ENCODE peak calls at places on chromosomes 4 and X, in nine cellular contexts. E is anterior cingulate cortex; F is T-helper 1 cell; R is RPMI8226; V is dermis blood vessel endothelial cell; K is CD8-positive, alpha-beta memory T cell; T is uterus; W is activated CD4-positive, alpha-beta T cell treated with anti-CD3 and anti-CD28 coated beads, Interleukin-2, amount 10 ng/mL, durations not matched to agents 7 days and 5 days; Q is AG09319. U is an unnamed sample.

GRCh38 chrX:123960956-123961267 is 594 bp upstream of the STAG2 start:
- DNase-seq in W (no peak), V (no peak), Q (no peak), T (peak; percentile 16), K (no peak), F (no peak), E (no peak), R (no peak), U (no peak)

GRCh38 chrX:40102393-40103381 is 4.9 kb upstream of the BCOR start:
- DNase-seq in E (no peak), W (no peak), V (no peak), R (no peak), Q (no peak), K (no peak), F (no peak), T (no peak), U (no peak)

GRCh38 chrX:133542476-133542875 is 127.2 kb upstream of the GPC4 start:
- DNase-seq in E (no peak), W (no peak), K (no peak), T (no peak), V (no peak), Q (peak; percentile 0), R (no peak), F (no peak), U (peak; percentile 96)

GRCh38 chrX:73922856-73923429 is 359.9 kb downstream of the CHIC1 start:
- DNase-seq in K (no peak), R (no peak), Q (no peak), F (no peak), E (no peak), W (no peak), T (no peak), V (peak; percentile 16), U (no peak)

GRCh38 chr4:150679018-150679766 is 97.2 kb downstream of the MAB21L2 start:
- DNase-seq in T (no peak), W (no peak), E (no peak), K (no peak), R (no peak), V (no peak), Q (no peak), F (no peak), U (no peak)

GRCh38 chr4:985123-985830 is 1.6 kb upstream of the IDUA start:
- DNase-seq in V (no peak), T (no peak), R (peak; percentile 54), K (peak; percentile 78), W (peak; percentile 67), Q (no peak), F (peak; percentile 62), E (no peak), U (no peak)

GRCh38 chr4:187396106-187396505 is 599.5 kb upstream of the ZFP42 start:
- DNase-seq in F (no peak), V (no peak), T (no peak), R (no peak), W (no peak), Q (no peak), K (no peak), E (no peak), U (no peak)

GRCh38 chrX:118756111-118756510 is 28.7 kb downstream of the IL13RA1 start:
- DNase-seq in E (no peak), T (no peak), W (no peak), V (no peak), R (no peak), K (no peak), Q (no peak), F (no peak), U (no peak)

GRCh38 chr4:150952167-150952845 is 62.8 kb downstream of the LRBA start:
- DNase-seq in Q (no peak), V (no peak), W (no peak), K (no peak), R (no peak), F (no peak), E (no peak), T (no peak), U (no peak)

GRCh38 chr4:13977755-13978154 is 350.2 kb upstream of the BOD1L1 start:
- DNase-seq in T (no peak), V (no peak), E (no peak), F (no peak), Q (no peak), W (no peak), R (no peak), K (no peak), U (no peak)

GRCh38 chrX:26597981-26598380 is 382.0 kb downstream of the MAGEB5 start:
- DNase-seq in E (no peak), T (no peak), W (no peak), V (no peak), K (no peak), R (no peak), Q (no peak), F (no peak), U (no peak)

GRCh38 chr4:138919094-138919936 is 96.3 kb upstream of the NOCT start:
- DNase-seq in W (peak; percentile 46), E (peak; percentile 75), K (no peak), V (peak; percentile 87), F (no peak), T (peak; percentile 86), R (peak; percentile 61), Q (peak; percentile 23), U (peak; percentile 46)

GRCh38 chr4:119300072-119300387 is 21.9 kb downstream of the FABP2 start:
- DNase-seq in Q (no peak), T (peak; percentile 37), F (peak; percentile 17), W (peak; percentile 42), E (no peak), R (no peak), V (peak; percentile 61), K (no peak), U (no peak)

GRCh38 chr4:108933046-108933445 is 170.2 kb upstream of the ETNPPL start:
- DNase-seq in R (no peak), V (no peak), K (no peak), F (no peak), E (no peak), W (no peak), Q (no peak), T (no peak), U (no peak)

GRCh38 chrX:132119821-132120220 is 8.0 kb downstream of the FRMD7 start:
- DNase-seq in T (peak; percentile 25), E (no peak), R (no peak), K (no peak), F (no peak), V (no peak), W (no peak), Q (no peak), U (no peak)

GRCh38 chr4:17059192-17059634 is 160.8 kb upstream of the LDB2 start:
- DNase-seq in F (no peak), R (no peak), T (peak; percentile 63), W (no peak), V (no peak), E (no peak), K (no peak), Q (peak; percentile 86), U (no peak)

GRCh38 chr4:98568896-98569663 is 89.3 kb downstream of the TSPAN5 start:
- DNase-seq in T (no peak), F (no peak), Q (peak; percentile 43), E (no peak), R (no peak), K (no peak), V (peak; percentile 42), W (no peak), U (no peak)

GRCh38 chr4:139719381-139720101 is 53.9 kb downstream of the MGST2 start:
- DNase-seq in K (no peak), E (no peak), F (no peak), V (no peak), Q (no peak), T (no peak), W (no peak), R (no peak), U (no peak)

GRCh38 chr4:168560184-168560834 is 63.5 kb downstream of the PALLD start:
- DNase-seq in W (no peak), R (no peak), E (no peak), Q (peak; percentile 49), K (no peak), V (no peak), T (no peak), F (no peak), U (peak; percentile 37)

GRCh38 chrX:154004315-154004714 is 15.4 kb downstream of the IRAK1 start:
- DNase-seq in V (no peak), F (no peak), E (no peak), R (no peak), Q (no peak), W (no peak), T (no peak), K (no peak), U (no peak)

GRCh38 chr4:151296227-151296626 is 19.3 kb downstream of the PRSS48 start:
- DNase-seq in V (no peak), F (no peak), K (no peak), Q (no peak), E (no peak), R (no peak), T (no peak), W (no peak), U (no peak)

GRCh38 chr4:57154926-57155325 is 44.7 kb upstream of the IGFBP7 start:
- DNase-seq in F (no peak), T (no peak), K (no peak), R (no peak), Q (no peak), W (no peak), V (no peak), E (no peak), U (no peak)

GRCh38 chrX:123336666-123337065 is 152.6 kb downstream of the GRIA3 start:
- DNase-seq in W (no peak), R (no peak), T (no peak), V (no peak), E (no peak), Q (no peak), K (no peak), F (no peak), U (no peak)

GRCh38 chr4:74934016-74934821 is 1.3 kb downstream of the PARM1 start:
- DNase-seq in W (no peak), T (peak; percentile 22), V (peak; percentile 45), K (no peak), Q (no peak), F (no peak), R (peak; percentile 4), E (peak; percentile 14), U (peak; percentile 53)

GRCh38 chr4:1337376-1337831 is 9.6 kb upstream of the UVSSA start:
- DNase-seq in F (no peak), Q (no peak), T (no peak), W (peak; percentile 30), K (peak; percentile 39), V (peak; percentile 17), E (no peak), R (no peak), U (no peak)

GRCh38 chr4:2817701-2818350 is 24.9 kb downstream of the SH3BP2 start:
- DNase-seq in F (peak; percentile 34), R (peak; percentile 31), W (no peak), E (no peak), V (peak; percentile 36), Q (no peak), T (no peak), K (no peak), U (peak; percentile 57)

GRCh38 chr4:147693202-147693601 is 9.2 kb upstream of the PRMT9 start:
- DNase-seq in F (no peak), K (no peak), Q (no peak), T (no peak), E (no peak), V (no peak), W (no peak), R (no peak), U (no peak)

GRCh38 chr4:71456841-71457240 is 118.0 kb downstream of the SLC4A4 start:
- DNase-seq in T (no peak), K (no peak), V (no peak), Q (peak; percentile 10), F (no peak), W (no peak), E (peak; percentile 12), R (no peak), U (no peak)

GRCh38 chrX:125205918-125206665 is 113.6 kb upstream of the TEX13C start:
- DNase-seq in T (no peak), E (no peak), R (no peak), W (no peak), F (no peak), Q (no peak), V (no peak), K (no peak), U (no peak)

GRCh38 chr4:177118596-177118995 is 191.1 kb upstream of the NEIL3 start:
- DNase-seq in W (no peak), T (peak; percentile 36), F (no peak), R (no peak), K (no peak), Q (peak; percentile 96), E (no peak), V (no peak), U (no peak)

GRCh38 chrX:386239-386767 is 404 bp downstream of the PPP2R3B start:
- DNase-seq in R (peak; percentile 31), E (no peak), Q (no peak), V (peak; percentile 20), W (peak; percentile 22), F (no peak), K (no peak), T (no peak), U (no peak)